ENCODE peak calls at places on chromosomes 16 and 17, in five cellular contexts. H is cardiac fibroblast; U is right cardiac atrium; T is CD4-positive, CD25-positive, alpha-beta regulatory T cell; O is effector memory CD4-positive, alpha-beta T cell. K is an unnamed sample.

GRCh38 chr16:252366-253337 is 18.0 kb downstream of the FAM234A start:
- DNase-seq in O (no peak), U (peak), H (no peak), T (peak), K (no peak)

GRCh38 chr17:7884581-7885356 is 3.8 kb upstream of the CHD3 start:
- DNase-seq in H (no peak), O (peak), T (peak), U (peak), K (no peak)

GRCh38 chr16:79100456-79100855 is 500.1 kb downstream of the MAF start:
- DNase-seq in T (no peak), H (no peak), U (no peak), O (no peak), K (no peak)

GRCh38 chr17:59783221-59784016 is 76.0 kb downstream of the VMP1 start:
- DNase-seq in U (no peak), O (no peak), T (peak), H (peak), K (peak)

GRCh38 chr17:46002311-46002972 is 3.4 kb downstream of the STH start:
- DNase-seq in T (peak), H (peak), O (peak), U (peak), K (peak)

GRCh38 chr16:31819386-31819785 is 54.2 kb upstream of the ZNF267 start:
- DNase-seq in U (no peak), H (no peak), O (no peak), T (no peak), K (no peak)

GRCh38 chr16:70691223-70692129 is 5.6 kb upstream of the MTSS2 start:
- DNase-seq in T (no peak), U (peak), H (peak), O (no peak), K (peak)

GRCh38 chr16:66271074-66272060 is 95.1 kb upstream of the CDH5 start:
- DNase-seq in U (no peak), O (no peak), H (no peak), T (no peak), K (peak)

GRCh38 chr16:84754353-84754856 is 54.6 kb downstream of the USP10 start:
- DNase-seq in H (peak), U (no peak), T (peak), O (peak), K (peak)

GRCh38 chr17:59669411-59669810 is 37.8 kb downstream of the PTRH2 start:
- DNase-seq in H (no peak), U (no peak), O (no peak), T (no peak), K (no peak)

GRCh38 chr16:78506372-78507193 is 407.1 kb downstream of the WWOX start:
- DNase-seq in H (no peak), U (no peak), T (no peak), O (no peak), K (no peak)

GRCh38 chr17:76597156-76598003 is 11.7 kb upstream of the ST6GALNAC2 start:
- DNase-seq in O (no peak), U (no peak), H (no peak), T (no peak), K (peak)

GRCh38 chr16:68668266-68668665 is 23.2 kb downstream of the CDH3 start:
- DNase-seq in H (no peak), U (no peak), O (no peak), T (no peak), K (no peak)

GRCh38 chr16:20023190-20023589 is 50.5 kb downstream of the GPR139 start:
- DNase-seq in O (no peak), U (no peak), T (no peak), H (peak), K (peak)

GRCh38 chr17:1109606-1110523 is 69.9 kb downstream of the ABR start:
- DNase-seq in T (no peak), H (no peak), U (peak), O (no peak), K (no peak)

GRCh38 chr16:80996688-80997138 is 10.0 kb downstream of the CMC2 start:
- DNase-seq in H (no peak), T (no peak), O (no peak), U (no peak), K (no peak)

GRCh38 chr17:44940321-44940720 is 7.3 kb downstream of the KIF18B start:
- DNase-seq in O (no peak), U (no peak), H (peak), T (no peak), K (no peak)

GRCh38 chr17:45692661-45693060 is 91.5 kb upstream of the CRHR1 start:
- DNase-seq in O (no peak), T (no peak), U (no peak), H (no peak), K (no peak)

GRCh38 chr17:21239680-21240374 is 13.4 kb downstream of the NATD1 start:
- DNase-seq in T (no peak), O (no peak), U (no peak), H (peak), K (no peak)

GRCh38 chr17:45246338-45246737 is 15.6 kb downstream of the SPATA32 start:
- DNase-seq in T (no peak), O (no peak), H (no peak), U (peak), K (no peak)

GRCh38 chr16:54462151-54462651 is 175.6 kb upstream of the IRX3 start:
- DNase-seq in O (no peak), U (no peak), H (peak), T (no peak), K (peak)

GRCh38 chr16:1997591-1998359 is 8.0 kb downstream of the SYNGR3 start:
- DNase-seq in U (peak), T (no peak), H (peak), O (no peak), K (peak)

GRCh38 chr17:50173335-50173941 is 7.6 kb downstream of the SGCA start:
- DNase-seq in H (peak), T (no peak), O (no peak), U (peak), K (peak)

DNA sequence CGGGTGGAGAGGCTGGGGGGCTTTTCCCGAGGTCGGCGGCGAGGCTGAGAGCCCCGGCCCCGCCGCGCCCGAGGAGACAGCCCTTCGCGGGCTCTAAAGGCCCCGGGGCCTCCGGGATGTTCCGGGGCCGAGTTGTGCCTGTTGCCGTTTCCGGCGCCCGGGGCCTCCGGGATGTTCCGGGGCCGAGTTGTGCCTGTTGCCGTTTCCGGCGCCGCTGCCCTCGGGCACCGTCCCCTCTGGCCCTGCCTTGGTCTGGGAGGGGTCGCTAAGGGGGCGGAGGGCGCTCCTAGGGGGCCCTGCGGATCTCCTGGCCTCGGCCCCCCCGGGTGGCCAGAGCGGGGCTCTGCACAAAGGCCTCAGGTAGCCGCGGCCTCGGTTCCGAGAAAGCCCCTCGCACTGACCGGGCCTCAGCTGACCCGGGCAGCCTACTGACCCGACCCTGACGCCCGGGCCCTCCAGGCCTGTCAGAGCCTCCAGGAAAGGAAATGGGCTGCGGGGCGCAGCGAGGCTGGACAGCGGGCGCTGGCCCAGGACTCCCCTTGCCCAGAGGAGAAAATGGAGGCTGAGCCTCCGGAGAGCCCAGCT is 24.2 kb downstream of the ACTG1 start:
- DNase-seq in O (no peak), U (no peak), H (no peak), T (peak), K (no peak)
- H3K4me3 ChIP-seq in O (peak), U (peak), H (peak), T (no peak), K (peak)

DNA sequence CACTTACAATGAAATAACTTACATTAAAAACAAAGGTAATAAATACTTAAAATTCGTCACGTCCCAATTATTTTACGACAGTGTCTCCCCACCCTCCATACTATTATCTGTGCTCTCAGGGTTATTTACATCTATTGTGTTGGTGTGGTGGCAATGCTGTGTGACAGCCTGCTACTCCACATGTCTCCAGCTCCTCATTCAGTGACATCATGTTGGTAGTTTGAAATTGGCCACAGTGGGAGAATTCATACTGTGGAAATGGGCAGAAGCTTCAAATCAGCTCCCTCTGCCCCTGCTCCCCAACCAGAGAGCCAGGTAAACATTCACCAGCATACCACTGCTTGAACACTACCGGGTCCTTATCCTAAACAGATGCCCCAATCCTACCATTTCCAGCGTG is 6.3 kb downstream of the TNS4 start:
- DNase-seq in H (no peak), U (no peak), T (no peak), O (no peak), K (no peak)
- H3K4me3 ChIP-seq in H (no peak), U (no peak), T (no peak), O (no peak), K (no peak)

DNA sequence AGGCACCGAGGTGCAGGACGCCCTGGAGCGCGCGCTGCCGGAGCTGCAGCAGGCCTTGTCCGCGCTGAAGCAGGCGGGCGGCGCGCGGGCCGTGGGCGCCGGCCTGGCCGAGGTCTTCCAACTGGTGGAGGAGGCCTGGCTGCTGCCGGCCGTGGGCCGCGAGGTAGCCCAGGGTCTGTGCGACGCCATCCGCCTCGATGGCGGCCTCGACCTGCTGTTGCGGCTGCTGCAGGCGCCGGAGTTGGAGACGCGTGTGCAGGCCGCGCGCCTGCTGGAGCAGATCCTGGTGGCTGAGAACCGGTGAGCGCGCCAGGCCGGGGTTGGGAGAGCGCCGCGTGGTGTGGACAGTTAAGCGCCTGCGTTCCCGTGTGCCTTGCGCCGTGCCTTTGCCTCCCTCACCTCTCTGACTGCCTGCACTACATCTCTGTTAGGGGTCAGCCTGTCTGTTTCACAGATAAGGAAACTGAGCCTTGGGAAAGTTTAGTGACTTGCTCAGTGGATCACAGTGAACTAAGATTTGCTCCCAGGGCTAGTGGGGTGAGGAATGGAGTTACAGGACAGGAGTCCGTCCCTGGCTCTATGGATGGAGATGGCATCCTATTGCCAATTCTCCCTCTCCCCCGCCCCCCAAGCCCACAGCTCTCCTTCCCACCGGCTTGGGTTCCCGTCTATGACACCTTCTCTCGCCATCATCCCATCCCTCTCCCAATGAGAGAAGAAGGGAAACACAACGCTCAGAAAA is 880 bp downstream of the SARM1 start:
- DNase-seq in O (no peak), H (peak), U (peak), T (no peak), K (peak)
- H3K4me3 ChIP-seq in O (peak), H (peak), U (peak), T (peak), K (peak)

GRCh38 chr17:40145476-40145875 is 5.1 kb downstream of the CASC3 start:
- DNase-seq in O (no peak), H (no peak), U (no peak), T (no peak), K (no peak)
- H3K4me3 ChIP-seq in O (no peak), H (no peak), U (no peak), T (no peak), K (no peak)

GRCh38 chr17:74923538-74924249 is 379 bp upstream of the OTOP2 start:
- DNase-seq in U (peak), H (peak), T (peak), O (peak), K (peak)
- H3K4me3 ChIP-seq in U (peak), H (no peak), T (no peak), O (peak), K (no peak)

GRCh38 chr17:66230918-66231543 is 1.8 kb upstream of the APOH start:
- DNase-seq in U (no peak), O (no peak), T (no peak), H (no peak), K (no peak)

GRCh38 chr17:66233023-66233753 is 4.0 kb upstream of the APOH start:
- DNase-seq in U (no peak), H (no peak), O (no peak), T (no peak), K (no peak)

GRCh38 chr17:66229783-66230538 is 746 bp upstream of the APOH start:
- DNase-seq in O (no peak), U (no peak), T (no peak), H (no peak), K (no peak)

GRCh38 chr17:66227212-66228045 is 1.8 kb downstream of the APOH start:
- DNase-seq in H (no peak), T (no peak), O (no peak), U (no peak), K (no peak)

DNA sequence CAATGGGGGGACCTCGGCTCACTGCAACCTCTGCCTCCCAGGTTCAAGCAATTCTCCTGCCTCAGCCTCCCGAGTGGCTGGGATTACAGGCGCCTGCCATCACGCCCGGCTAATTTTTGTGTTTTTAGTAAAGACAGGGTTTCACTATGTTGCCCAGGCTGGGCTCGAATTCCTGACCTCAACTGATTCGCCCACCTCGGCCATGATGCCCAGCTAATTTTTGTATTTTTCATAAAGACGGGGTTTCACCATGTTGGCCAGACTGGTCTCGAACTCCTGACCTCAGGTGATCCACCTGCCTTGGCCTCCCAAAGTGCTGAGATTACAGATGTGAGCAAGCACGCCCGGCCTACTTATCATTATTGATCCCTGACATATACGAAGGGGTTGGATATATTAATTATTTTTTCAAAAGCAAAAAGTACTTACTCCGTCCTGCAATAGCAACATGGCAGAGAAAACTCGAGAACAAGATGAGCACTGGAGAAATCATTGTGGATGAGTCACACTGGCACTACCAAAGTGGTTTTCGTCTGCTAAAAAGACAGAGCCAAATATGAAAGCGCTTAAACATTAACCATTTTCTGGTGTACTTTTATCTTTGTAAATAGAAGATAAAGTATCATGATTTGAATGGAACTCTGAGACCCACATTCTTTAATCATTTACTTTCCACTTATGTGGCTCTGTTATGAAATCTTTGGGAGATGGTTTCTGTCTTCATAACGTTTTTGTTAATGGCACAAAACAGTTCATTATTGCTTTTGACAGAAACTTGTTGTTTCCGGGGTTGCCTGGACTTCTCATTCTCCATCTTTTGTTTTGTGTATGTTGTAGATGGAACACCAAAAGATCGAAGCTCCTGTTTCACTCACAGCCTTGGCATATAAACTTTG is at the start of gene APOH:
- DNase-seq in T (no peak), H (no peak), U (no peak), O (no peak), K (no peak)
- H3K4me3 ChIP-seq in T (no peak), H (no peak), U (no peak), O (no peak), K (no peak)

GRCh38 chr16:73049051-73049910 is 1.4 kb upstream of the ZFHX3 start:
- DNase-seq in O (no peak), T (no peak), U (no peak), H (no peak), K (no peak)
- H3K4me3 ChIP-seq in O (no peak), T (no peak), U (peak), H (peak), K (peak)

GRCh38 chr17:47959825-47960655 is 2.4 kb upstream of the PRR15L start:
- DNase-seq in T (no peak), U (no peak), O (no peak), H (no peak), K (no peak)

GRCh38 chr17:47956818-47957590 is 679 bp downstream of the PRR15L start:
- DNase-seq in H (no peak), O (no peak), T (no peak), U (no peak), K (no peak)

GRCh38 chr17:47961406-47961805 is 3.7 kb upstream of the PRR15L start:
- DNase-seq in O (no peak), H (no peak), U (no peak), T (no peak), K (no peak)

GRCh38 chr17:47955497-47956461 is 1.9 kb downstream of the PRR15L start:
- DNase-seq in T (no peak), U (no peak), O (no peak), H (no peak), K (no peak)

DNA sequence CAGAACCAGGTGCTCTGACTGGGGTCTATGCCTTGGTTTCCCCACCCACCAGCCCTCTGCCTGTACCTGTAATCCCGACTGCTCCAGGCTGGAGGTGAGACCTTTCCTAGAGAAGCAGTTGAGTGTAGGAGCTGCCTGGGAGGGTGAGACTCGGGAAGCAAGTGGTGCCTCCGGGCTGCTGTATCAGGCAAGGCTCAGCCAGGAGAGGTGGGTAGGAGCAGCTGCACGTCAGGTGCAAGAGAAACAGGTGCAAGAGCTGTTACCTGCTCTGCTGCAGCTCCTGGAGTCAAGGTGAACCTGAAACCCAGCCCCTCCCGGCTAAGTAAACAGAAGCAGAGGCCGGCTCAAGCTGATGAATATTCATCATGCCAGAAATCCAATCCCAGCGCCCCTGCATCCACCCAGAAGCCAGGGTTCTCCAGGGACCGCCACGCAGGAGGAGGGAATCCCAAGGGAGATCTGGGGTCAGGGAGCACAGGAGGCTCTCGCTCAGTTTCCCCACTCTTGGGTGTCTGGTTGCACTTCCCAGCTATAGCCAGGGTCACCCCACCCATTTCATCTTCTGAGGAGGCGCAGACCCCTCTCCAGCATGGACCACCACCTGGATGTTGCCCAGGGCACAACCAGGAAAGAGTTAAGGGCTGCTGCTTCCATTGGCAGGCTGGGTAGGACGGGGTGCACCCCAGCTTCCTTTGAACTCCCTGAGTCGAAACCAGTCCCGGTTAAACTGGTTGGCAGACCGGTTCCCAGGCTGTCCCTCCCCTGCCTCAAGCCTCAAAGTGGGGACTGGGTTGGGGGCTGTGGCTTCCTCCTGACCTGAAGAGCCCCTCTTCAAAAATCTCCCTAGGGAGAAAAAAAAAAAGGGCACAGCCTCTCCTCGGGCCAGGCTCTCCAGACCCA is at the start of gene PRR15L:
- DNase-seq in H (no peak), T (no peak), U (no peak), O (no peak), K (no peak)
- H3K4me3 ChIP-seq in H (no peak), T (no peak), U (no peak), O (no peak), K (no peak)

GRCh38 chr17:74519951-74520553 is 11.2 kb downstream of the CD300LB start:
- DNase-seq in U (no peak), O (no peak), H (no peak), T (no peak), K (no peak)
- H3K4me3 ChIP-seq in U (no peak), O (no peak), H (no peak), T (no peak), K (no peak)

K was measured in foreskin fibroblast.